ENCODE peak calls at places on chromosome 12, in ten cellular contexts. V, P, Z, J, N, O, M, U, A and B are unnamed samples.

GRCh38 chr12:44728566-44728965 is 147.5 kb downstream of the NELL2 start:
- DNase-seq in U (no peak), V (no peak), N (no peak), P (no peak), A (no peak), J (no peak), O (no peak), Z (no peak), M (no peak), B (no peak)

GRCh38 chr12:1608783-1609119 is 14.4 kb upstream of the FBXL14 start:
- DNase-seq in U (no peak), O (no peak), J (no peak), Z (no peak), P (no peak), A (no peak), N (no peak), V (no peak), M (no peak), B (no peak)

GRCh38 chr12:77932216-77932615 is 101.5 kb downstream of the NAV3 start:
- DNase-seq in Z (no peak), O (no peak), N (no peak), M (no peak), V (no peak), A (no peak), J (no peak), U (no peak), P (no peak), B (peak)

GRCh38 chr12:12473223-12473622 is 89.4 kb downstream of the DUSP16 start:
- DNase-seq in J (no peak), A (no peak), O (no peak), Z (no peak), V (no peak), U (no peak), P (no peak), M (no peak), N (no peak), B (no peak)

GRCh38 chr12:26341481-26341880 is 146.1 kb downstream of the SSPN start:
- DNase-seq in M (no peak), Z (no peak), A (no peak), N (no peak), V (no peak), J (no peak), P (no peak), O (no peak), U (no peak), B (no peak)

GRCh38 chr12:99392091-99392850 is 255.3 kb upstream of the GARIN6 start:
- DNase-seq in A (no peak), P (no peak), V (no peak), U (no peak), J (no peak), M (no peak), O (no peak), Z (no peak), N (no peak), B (no peak)

GRCh38 chr12:104750061-104750460 is 208.0 kb downstream of the SLC41A2 start:
- DNase-seq in O (no peak), A (peak), M (no peak), J (no peak), V (no peak), U (no peak), N (no peak), P (no peak), Z (peak), B (no peak)

GRCh38 chr12:5846950-5847349 is 98.1 kb downstream of the ANO2 start:
- DNase-seq in V (no peak), N (no peak), M (no peak), O (no peak), Z (no peak), A (no peak), U (no peak), P (no peak), J (no peak), B (no peak)

GRCh38 chr12:70982991-70983390 is 62.5 kb upstream of the PTPRR start:
- DNase-seq in Z (peak), U (peak), J (no peak), P (no peak), V (no peak), O (no peak), A (peak), M (no peak), N (no peak), B (no peak)

GRCh38 chr12:106301611-106302321 is 767 bp upstream of the TCP11L2 start:
- DNase-seq in V (peak), P (no peak), J (peak), M (peak), O (no peak), U (peak), N (peak), Z (peak), A (peak), B (peak)

GRCh38 chr12:14769462-14769836 is 33.8 kb downstream of the WBP11 start:
- DNase-seq in J (no peak), N (no peak), U (peak), M (no peak), O (no peak), Z (peak), V (peak), P (no peak), A (no peak), B (no peak)

GRCh38 chr12:2797721-2798418 is 3.1 kb downstream of the FKBP4 start:
- DNase-seq in O (no peak), P (no peak), M (no peak), V (no peak), J (no peak), N (no peak), A (no peak), Z (peak), U (peak), B (no peak)

GRCh38 chr12:119208626-119209061 is 29.9 kb downstream of the HSPB8 start:
- DNase-seq in U (peak), J (peak), M (no peak), A (peak), O (peak), P (no peak), Z (peak), V (peak), N (no peak), B (no peak)

GRCh38 chr12:46459111-46459510 is 86.5 kb upstream of the SLC38A2 start:
- DNase-seq in A (no peak), U (peak), Z (peak), J (peak), O (peak), V (no peak), M (no peak), N (no peak), P (no peak), B (peak)

GRCh38 chr12:117441751-117442150 is 80.3 kb upstream of the NOS1 start:
- DNase-seq in M (no peak), Z (no peak), P (no peak), N (peak), U (no peak), A (peak), J (peak), O (peak), V (no peak), B (no peak)